ENCODE peak calls at places on chromosomes 11 and 22, in seven cellular contexts. One of them, this sample, is unnamed.

GRCh38 chr22:46971141-46971775 is 208.8 kb downstream of the TBC1D22A start:
- DNase-seq in IMR-90: peak
- DNase-seq in pancreas: peak
- DNase-seq in NB4: no peak
- DNase-seq in lower leg skin: peak
- DNase-seq in tibial artery: no peak
- DNase-seq in stomach: no peak
- DNase-seq in this sample: no peak

GRCh38 chr11:11467278-11467677 is 114.2 kb upstream of the CSNK2A3 start:
- DNase-seq in IMR-90: no peak
- DNase-seq in pancreas: no peak
- DNase-seq in NB4: no peak
- DNase-seq in lower leg skin: no peak
- DNase-seq in tibial artery: no peak
- DNase-seq in stomach: no peak
- DNase-seq in this sample: no peak

GRCh38 chr22:22959147-22959827 is 71.7 kb downstream of the IGLL5 start:
- DNase-seq in IMR-90: peak
- DNase-seq in pancreas: peak
- DNase-seq in NB4: peak
- DNase-seq in lower leg skin: peak
- DNase-seq in tibial artery: no peak
- DNase-seq in stomach: peak
- DNase-seq in this sample: no peak

GRCh38 chr22:33006220-33006954 is 51.8 kb downstream of the SYN3 start:
- DNase-seq in IMR-90: no peak
- DNase-seq in pancreas: no peak
- DNase-seq in NB4: no peak
- DNase-seq in lower leg skin: peak
- DNase-seq in tibial artery: no peak
- DNase-seq in stomach: peak
- DNase-seq in this sample: no peak

GRCh38 chr22:39287076-39287743 is 32.2 kb downstream of the RPL3 start:
- DNase-seq in IMR-90: no peak
- DNase-seq in pancreas: no peak
- DNase-seq in NB4: peak
- DNase-seq in lower leg skin: peak
- DNase-seq in tibial artery: no peak
- DNase-seq in stomach: no peak
- DNase-seq in this sample: no peak

GRCh38 chr11:9601041-9601875 is 27.8 kb downstream of the WEE1 start:
- DNase-seq in IMR-90: peak
- DNase-seq in pancreas: no peak
- DNase-seq in NB4: peak
- DNase-seq in lower leg skin: no peak
- DNase-seq in tibial artery: no peak
- DNase-seq in stomach: no peak
- DNase-seq in this sample: peak

GRCh38 chr11:75326439-75326810 is 25.0 kb downstream of the ARRB1 start:
- DNase-seq in IMR-90: no peak
- DNase-seq in pancreas: no peak
- DNase-seq in NB4: peak
- DNase-seq in lower leg skin: no peak
- DNase-seq in tibial artery: no peak
- DNase-seq in stomach: no peak
- DNase-seq in this sample: no peak

GRCh38 chr22:29080061-29080975 is 7.5 kb downstream of the KREMEN1 start:
- DNase-seq in IMR-90: no peak
- DNase-seq in pancreas: no peak
- DNase-seq in NB4: peak
- DNase-seq in lower leg skin: peak
- DNase-seq in tibial artery: no peak
- DNase-seq in stomach: no peak
- DNase-seq in this sample: no peak

GRCh38 chr11:61947486-61948210 is 2.5 kb upstream of the BEST1 start:
- DNase-seq in IMR-90: peak
- DNase-seq in pancreas: peak
- DNase-seq in NB4: peak
- DNase-seq in lower leg skin: peak
- DNase-seq in tibial artery: peak
- DNase-seq in stomach: peak
- DNase-seq in this sample: no peak

DNA sequence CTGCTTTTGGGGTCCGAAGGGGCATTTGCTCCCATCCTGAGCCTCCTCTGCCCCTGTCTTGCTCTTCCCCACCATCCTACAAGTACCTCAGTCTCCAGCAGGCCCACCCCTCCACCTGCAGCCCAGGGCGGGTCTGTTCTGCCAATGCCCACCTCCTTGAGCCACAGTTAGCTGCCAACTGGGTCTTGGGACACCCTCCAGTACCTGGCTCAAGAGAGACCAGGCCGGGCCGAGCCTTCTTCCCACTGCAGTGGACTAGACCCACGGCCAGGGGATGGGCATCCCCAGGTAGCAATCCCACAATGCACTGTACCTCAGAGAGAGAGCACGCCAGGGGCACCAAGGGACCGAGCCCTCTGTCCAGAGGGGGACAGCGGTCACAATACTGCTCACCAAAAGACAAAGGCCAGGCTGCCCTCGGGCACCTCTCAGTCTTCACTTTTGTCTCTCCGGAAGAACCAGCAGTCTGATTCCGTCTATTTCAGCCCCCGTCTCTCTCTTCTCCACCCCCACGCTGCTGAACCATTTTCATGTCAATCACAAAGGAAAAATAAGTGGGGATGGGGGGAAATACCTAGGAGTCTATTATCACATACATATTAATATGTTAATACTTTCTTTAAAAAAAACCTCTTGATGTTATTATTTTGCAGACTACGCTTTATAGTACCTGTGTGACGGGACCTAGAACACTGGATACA is 51.7 kb downstream of the SYT13 start:
- DNase-seq in IMR-90: no peak
- DNase-seq in pancreas: no peak
- DNase-seq in NB4: no peak
- DNase-seq in lower leg skin: no peak
- DNase-seq in tibial artery: peak
- DNase-seq in stomach: no peak
- DNase-seq in this sample: no peak
- TF ChIP-seq CTCF in IMR-90: no peak
- TF ChIP-seq CTCF in pancreas: no peak
- TF ChIP-seq CTCF in NB4: no peak
- TF ChIP-seq CTCF in lower leg skin: no peak
- TF ChIP-seq CTCF in tibial artery: no peak
- TF ChIP-seq CTCF in stomach: no peak
- TF ChIP-seq CTCF in this sample: no peak

GRCh38 chr11:109077340-109077927 is 344.6 kb upstream of the C11orf87 start:
- DNase-seq in IMR-90: no peak
- DNase-seq in pancreas: no peak
- DNase-seq in NB4: no peak
- DNase-seq in lower leg skin: no peak
- DNase-seq in tibial artery: no peak
- DNase-seq in stomach: no peak
- DNase-seq in this sample: no peak
- TF ChIP-seq CTCF in IMR-90: no peak
- TF ChIP-seq CTCF in pancreas: no peak
- TF ChIP-seq CTCF in NB4: no peak
- TF ChIP-seq CTCF in lower leg skin: no peak
- TF ChIP-seq CTCF in tibial artery: no peak
- TF ChIP-seq CTCF in stomach: no peak
- TF ChIP-seq CTCF in this sample: no peak

GRCh38 chr11:26278354-26278753 is 53.6 kb upstream of the ANO3 start:
- DNase-seq in IMR-90: no peak
- DNase-seq in pancreas: no peak
- DNase-seq in NB4: no peak
- DNase-seq in lower leg skin: no peak
- DNase-seq in tibial artery: no peak
- DNase-seq in stomach: no peak
- DNase-seq in this sample: no peak
- TF ChIP-seq CTCF in IMR-90: no peak
- TF ChIP-seq CTCF in pancreas: no peak
- TF ChIP-seq CTCF in NB4: no peak
- TF ChIP-seq CTCF in lower leg skin: no peak
- TF ChIP-seq CTCF in tibial artery: no peak
- TF ChIP-seq CTCF in stomach: no peak
- TF ChIP-seq CTCF in this sample: peak

GRCh38 chr11:77548552-77549439 is 41.0 kb upstream of the AQP11 start:
- DNase-seq in IMR-90: no peak
- DNase-seq in pancreas: no peak
- DNase-seq in NB4: no peak
- DNase-seq in lower leg skin: no peak
- DNase-seq in tibial artery: no peak
- DNase-seq in stomach: no peak
- DNase-seq in this sample: no peak
- TF ChIP-seq CTCF in IMR-90: no peak
- TF ChIP-seq CTCF in pancreas: no peak
- TF ChIP-seq CTCF in NB4: no peak
- TF ChIP-seq CTCF in lower leg skin: no peak
- TF ChIP-seq CTCF in tibial artery: no peak
- TF ChIP-seq CTCF in stomach: no peak
- TF ChIP-seq CTCF in this sample: no peak

DNA sequence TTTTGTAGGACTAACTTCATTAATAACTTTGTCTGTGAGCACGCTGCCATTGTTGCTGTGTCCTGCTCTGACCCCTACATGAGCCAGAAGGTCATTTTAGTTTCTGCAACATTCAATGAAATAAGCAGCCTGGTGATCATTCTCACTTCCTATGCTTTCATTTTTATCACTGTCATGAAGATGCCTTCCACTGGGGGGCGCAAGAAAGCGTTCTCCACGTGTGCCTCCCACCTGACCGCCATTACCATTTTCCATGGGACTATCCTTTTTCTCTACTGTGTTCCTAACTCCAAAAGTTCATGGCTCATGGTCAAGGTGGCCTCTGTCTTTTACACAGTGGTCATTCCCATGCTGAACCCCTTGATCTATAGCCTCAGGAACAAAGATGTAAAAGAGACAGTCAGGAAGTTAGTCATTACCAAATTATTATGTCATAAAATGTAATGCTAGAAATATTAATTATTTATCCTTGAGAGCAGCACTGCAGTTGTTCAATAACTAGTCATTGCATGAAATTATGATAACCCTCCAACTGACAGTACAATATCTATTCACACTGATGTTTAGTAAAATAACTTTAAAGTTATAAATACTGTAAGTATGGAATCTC is 46.4 kb upstream of the OR5D13 start:
- DNase-seq in IMR-90: no peak
- DNase-seq in pancreas: no peak
- DNase-seq in NB4: peak
- DNase-seq in lower leg skin: no peak
- DNase-seq in tibial artery: no peak
- DNase-seq in stomach: no peak
- DNase-seq in this sample: no peak
- TF ChIP-seq CTCF in IMR-90: no peak
- TF ChIP-seq CTCF in pancreas: no peak
- TF ChIP-seq CTCF in NB4: peak
- TF ChIP-seq CTCF in lower leg skin: no peak
- TF ChIP-seq CTCF in tibial artery: no peak
- TF ChIP-seq CTCF in stomach: no peak
- TF ChIP-seq CTCF in this sample: peak

DNA sequence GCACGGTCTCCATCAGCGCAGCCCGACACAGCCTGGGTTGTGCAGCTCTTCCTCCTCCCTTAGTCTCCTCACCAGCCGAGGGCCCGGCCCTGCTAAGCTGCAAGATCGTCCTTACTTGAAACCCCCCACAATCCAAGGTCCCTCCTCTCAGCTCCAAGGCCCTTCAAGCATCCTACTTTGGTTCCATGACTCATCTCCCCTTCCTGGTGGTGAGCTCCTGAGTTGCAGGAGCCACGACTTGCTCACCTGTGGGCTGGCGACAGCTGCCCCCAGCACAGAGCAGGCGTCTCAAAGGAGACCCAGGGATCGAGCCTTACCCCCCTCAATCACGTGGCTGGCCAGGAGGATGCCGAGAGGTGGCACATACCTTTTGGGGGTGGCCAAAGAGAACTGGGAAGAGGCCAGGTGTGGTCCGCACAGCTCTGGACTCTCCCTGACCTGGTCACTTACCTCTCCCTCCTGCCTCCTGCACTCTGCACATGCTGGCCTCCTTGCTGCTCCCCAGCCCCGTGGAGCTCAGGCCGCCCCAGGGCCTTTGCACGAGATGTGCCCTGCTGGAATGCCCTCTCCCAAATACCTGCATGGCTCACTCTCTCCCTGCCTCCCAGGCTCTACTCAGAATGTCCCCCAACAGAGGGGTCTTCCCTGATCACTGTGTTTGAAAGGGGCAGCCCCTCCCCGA is 35.2 kb upstream of the FADD start:
- DNase-seq in IMR-90: no peak
- DNase-seq in pancreas: no peak
- DNase-seq in NB4: no peak
- DNase-seq in lower leg skin: no peak
- DNase-seq in tibial artery: no peak
- DNase-seq in stomach: no peak
- DNase-seq in this sample: no peak
- TF ChIP-seq CTCF in IMR-90: no peak
- TF ChIP-seq CTCF in pancreas: no peak
- TF ChIP-seq CTCF in NB4: no peak
- TF ChIP-seq CTCF in lower leg skin: no peak
- TF ChIP-seq CTCF in tibial artery: no peak
- TF ChIP-seq CTCF in stomach: no peak
- TF ChIP-seq CTCF in this sample: no peak

DNA sequence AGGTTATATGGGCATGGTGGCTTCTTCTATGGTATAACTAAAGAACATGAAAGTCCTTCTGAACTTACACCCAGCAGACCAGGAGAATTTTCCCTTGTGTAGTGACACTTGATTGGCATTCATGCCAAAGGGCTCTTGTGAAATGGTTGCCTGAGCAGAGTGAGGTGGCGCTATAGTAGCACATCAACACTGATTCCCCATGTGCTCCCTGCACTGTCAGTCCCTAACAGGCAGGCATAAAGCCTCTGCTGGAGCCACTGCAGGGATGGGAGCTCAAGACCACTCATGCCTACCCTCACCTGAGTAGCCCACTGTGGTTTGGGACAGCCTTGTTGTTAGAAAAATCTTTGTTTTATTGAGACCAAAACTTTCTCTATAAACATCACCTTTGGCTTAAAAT is 92.6 kb upstream of the LIN7C start:
- DNase-seq in IMR-90: no peak
- DNase-seq in pancreas: no peak
- DNase-seq in NB4: peak
- DNase-seq in lower leg skin: no peak
- DNase-seq in tibial artery: no peak
- DNase-seq in stomach: no peak
- DNase-seq in this sample: no peak
- TF ChIP-seq CTCF in IMR-90: no peak
- TF ChIP-seq CTCF in pancreas: no peak
- TF ChIP-seq CTCF in NB4: no peak
- TF ChIP-seq CTCF in lower leg skin: no peak
- TF ChIP-seq CTCF in tibial artery: no peak
- TF ChIP-seq CTCF in stomach: no peak
- TF ChIP-seq CTCF in this sample: no peak

GRCh38 chr22:50498322-50498861 is 9.1 kb downstream of the LMF2 start:
- DNase-seq in IMR-90: peak
- DNase-seq in pancreas: peak
- DNase-seq in NB4: peak
- DNase-seq in lower leg skin: peak
- DNase-seq in tibial artery: no peak
- DNase-seq in stomach: peak
- DNase-seq in this sample: no peak
- TF ChIP-seq CTCF in IMR-90: peak
- TF ChIP-seq CTCF in pancreas: peak
- TF ChIP-seq CTCF in NB4: peak
- TF ChIP-seq CTCF in lower leg skin: no peak
- TF ChIP-seq CTCF in tibial artery: peak
- TF ChIP-seq CTCF in stomach: peak
- TF ChIP-seq CTCF in this sample: peak

This sample was measured in GM06990.